ENCODE peak calls at places on chromosomes 6 and 20, in eight cellular contexts. X is fibroblast of lung, G is endodermal cell, N is A673, H is AG04450, L is HepG2, P is fibroblast of pulmonary artery, T is AG10803. W is an unnamed sample.

GRCh38 chr6:10413850-10414765 is 766 bp downstream of the TFAP2A start:
- DNase-seq in P (peak), G (peak), T (no peak), L (no peak), H (no peak), X (no peak), N (peak), W (no peak)

GRCh38 chr6:25660512-25660911 is 8.5 kb downstream of the SCGN start:
- DNase-seq in N (peak), H (no peak), T (peak), P (peak), G (no peak), X (peak), L (peak), W (peak)

GRCh38 chr6:18477301-18477941 is 90.3 kb downstream of the RNF144B start:
- DNase-seq in P (no peak), N (peak), X (no peak), T (peak), L (no peak), G (no peak), H (no peak), W (peak)

GRCh38 chr20:58619847-58620431 is 31.1 kb upstream of the STX16 start:
- DNase-seq in X (no peak), P (no peak), G (peak), H (no peak), T (no peak), L (no peak), N (peak), W (no peak)

GRCh38 chr6:47404436-47404835 is 73.2 kb upstream of the CD2AP start:
- DNase-seq in T (no peak), G (no peak), L (no peak), N (no peak), H (no peak), X (no peak), P (no peak), W (no peak)

GRCh38 chr6:138953451-138953850 is 34.6 kb downstream of the REPS1 start:
- DNase-seq in T (peak), P (no peak), G (no peak), L (no peak), X (no peak), H (no peak), N (peak), W (peak)

GRCh38 chr6:150685860-150686259 is 86.2 kb downstream of the PLEKHG1 start:
- DNase-seq in N (peak), G (peak), X (peak), T (no peak), H (no peak), L (peak), P (peak), W (peak)

GRCh38 chr6:23483896-23484295 is 642.1 kb upstream of the NRSN1 start:
- DNase-seq in G (no peak), L (no peak), H (no peak), T (no peak), P (no peak), X (no peak), N (no peak), W (no peak)

GRCh38 chr6:136086686-136087085 is 163.4 kb downstream of the MTFR2 start:
- DNase-seq in G (no peak), N (no peak), T (no peak), L (no peak), X (peak), P (peak), H (no peak), W (no peak)

GRCh38 chr6:157615411-157615763 is 207.7 kb upstream of the SNX9 start:
- DNase-seq in N (no peak), P (peak), L (no peak), G (no peak), X (peak), H (no peak), T (peak), W (peak)

GRCh38 chr6:68400396-68400795 is 234.7 kb upstream of the ADGRB3 start:
- DNase-seq in P (no peak), H (no peak), X (no peak), N (no peak), G (peak), T (no peak), L (no peak), W (no peak)

GRCh38 chr6:136994782-136995181 is 50.0 kb downstream of the IL20RA start:
- DNase-seq in N (no peak), X (no peak), P (no peak), T (no peak), H (no peak), G (no peak), L (peak), W (no peak)

GRCh38 chr6:17965397-17965796 is 22.0 kb downstream of the KIF13A start:
- DNase-seq in T (peak), N (no peak), L (no peak), H (no peak), X (no peak), P (peak), G (no peak), W (peak)

DNA sequence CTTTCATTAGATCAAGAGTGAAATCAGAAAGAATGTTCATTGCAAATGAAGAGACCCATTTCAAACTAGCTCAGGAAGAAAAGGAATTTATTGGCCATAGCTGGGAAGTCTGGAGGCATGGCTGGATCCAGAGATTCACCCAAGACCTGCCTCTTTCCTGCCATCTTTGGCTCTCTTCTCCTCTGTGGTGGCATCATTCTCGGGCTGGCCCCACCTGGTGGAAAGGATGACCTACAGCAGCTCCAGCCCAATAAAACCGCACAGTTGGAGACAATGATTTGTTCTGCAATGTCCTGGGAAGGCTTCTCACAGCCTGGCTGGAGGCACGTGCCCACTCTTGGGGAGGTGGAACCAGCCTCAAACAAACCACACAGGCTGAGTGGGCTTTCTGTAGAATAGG is 18.1 kb upstream of the FERMT1 start:
- DNase-seq in H (no peak), T (no peak), X (no peak), G (peak), P (no peak), N (peak), L (peak), W (peak)
- TF ChIP-seq CTCF in H (peak), T (no peak), X (no peak), G (peak), P (peak), N (peak), L (peak), W (peak)

GRCh38 chr6:40492126-40492525 is 95.0 kb downstream of the LRFN2 start:
- DNase-seq in L (no peak), H (no peak), G (peak), T (no peak), P (no peak), X (no peak), N (no peak), W (no peak)
- TF ChIP-seq CTCF in L (no peak), H (no peak), G (no peak), T (no peak), P (no peak), X (no peak), N (no peak), W (no peak)

GRCh38 chr6:69985180-69985579 is 118.8 kb downstream of the COL19A1 start:
- DNase-seq in N (no peak), P (no peak), X (peak), H (no peak), L (no peak), T (no peak), G (no peak), W (peak)
- TF ChIP-seq CTCF in N (no peak), P (no peak), X (no peak), H (no peak), L (no peak), T (no peak), G (no peak), W (no peak)

GRCh38 chr6:76633259-76633658 is 560.8 kb upstream of the IMPG1 start:
- DNase-seq in G (peak), T (no peak), N (no peak), H (no peak), P (no peak), L (no peak), X (no peak), W (no peak)
- TF ChIP-seq CTCF in G (peak), T (no peak), N (no peak), H (no peak), P (no peak), L (no peak), X (no peak), W (no peak)

GRCh38 chr20:53291548-53291947 is 302.1 kb downstream of the ZNF217 start:
- DNase-seq in T (no peak), N (peak), H (no peak), X (no peak), G (peak), L (peak), P (no peak), W (no peak)
- TF ChIP-seq CTCF in T (peak), N (peak), H (no peak), X (no peak), G (peak), L (peak), P (peak), W (peak)

DNA sequence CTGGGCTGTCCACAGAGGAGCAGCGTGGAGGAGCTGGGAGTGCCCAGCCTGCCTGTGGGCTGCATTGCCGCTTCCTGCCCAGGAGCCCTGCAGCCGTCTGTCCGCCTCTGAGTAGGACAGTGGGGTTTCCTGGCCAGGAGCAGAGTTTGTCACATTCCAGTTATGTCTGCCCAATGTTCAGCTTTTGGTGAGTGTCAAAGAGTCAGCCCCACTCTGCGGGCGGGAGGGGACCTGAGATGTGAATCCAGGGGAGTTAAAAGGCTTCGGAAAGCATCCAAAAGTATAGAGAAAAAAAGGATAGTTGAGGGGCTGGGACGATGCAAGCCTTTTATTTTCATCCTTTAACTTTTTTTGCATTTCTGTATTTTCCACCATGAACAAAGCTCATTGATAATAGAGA is 7.2 kb upstream of the GATA5 start:
- DNase-seq in X (no peak), P (no peak), G (no peak), N (no peak), L (no peak), T (no peak), H (no peak), W (no peak)
- TF ChIP-seq CTCF in X (no peak), P (no peak), G (no peak), N (no peak), L (no peak), T (no peak), H (no peak), W (no peak)